ENCODE peak calls at places on chromosomes 6 and 20, in seven cellular contexts. Y is cardiac fibroblast; H is stimulated activated CD4-positive, alpha-beta T cell treated with anti-CD3 and anti-CD28 coated beads, Interleukin-2, amount 100 ng/mL, for 24 hours; L is IMR-90; R is activated T-helper 1 cell treated with Interleukin-2 at 50 U/mL for 16 hours; I is lung; G is H7. N is an unnamed sample.

GRCh38 chr6:68689910-68690309 is 54.8 kb downstream of the ADGRB3 start:
- DNase-seq in Y (no peak), H (no peak), L (no peak), R (no peak), I (no peak), G (no peak), N (no peak)

GRCh38 chr6:39496951-39497350 is 174.4 kb upstream of the KCNK16 start:
- DNase-seq in Y (peak; percentile 88), H (no peak), L (no peak), R (no peak), I (peak; percentile 29), G (no peak), N (no peak)

GRCh38 chr6:41672016-41672415 is 33.7 kb downstream of the MDFI start:
- DNase-seq in Y (no peak), H (no peak), L (no peak), R (no peak), I (no peak), G (no peak), N (no peak)

GRCh38 chr20:18190466-18191233 is 53.0 kb downstream of the KAT14 start:
- DNase-seq in Y (no peak), H (no peak), L (no peak), R (no peak), I (no peak), G (peak; percentile 73), N (no peak)

GRCh38 chr20:51508780-51509179 is 33.7 kb downstream of the NFATC2 start:
- DNase-seq in Y (no peak), H (no peak), L (no peak), R (no peak), I (no peak), G (no peak), N (no peak)

GRCh38 chr20:33827629-33828325 is 16.6 kb downstream of the CHMP4B start:
- DNase-seq in Y (peak; percentile 21), H (no peak), L (peak; percentile 34), R (no peak), I (no peak), G (no peak), N (peak; percentile 27)

GRCh38 chr20:55415567-55416142 is 589.7 kb downstream of the CBLN4 start:
- DNase-seq in Y (peak; percentile 5), H (no peak), L (no peak), R (no peak), I (no peak), G (peak; percentile 49), N (no peak)

GRCh38 chr20:51085761-51086160 is 62.9 kb upstream of the KCNG1 start:
- DNase-seq in Y (no peak), H (no peak), L (no peak), R (no peak), I (no peak), G (no peak), N (no peak)

GRCh38 chr20:6231551-6231950 is 108.7 kb upstream of the FERMT1 start:
- DNase-seq in Y (peak; percentile 38), H (no peak), L (peak; percentile 2), R (no peak), I (no peak), G (no peak), N (no peak)

GRCh38 chr20:54250691-54251090 is 42.8 kb downstream of the PFDN4 start:
- DNase-seq in Y (no peak), H (no peak), L (no peak), R (no peak), I (no peak), G (no peak), N (no peak)

GRCh38 chr20:14986656-14987055 is 649.2 kb upstream of the FLRT3 start:
- DNase-seq in Y (no peak), H (no peak), L (no peak), R (no peak), I (no peak), G (no peak), N (no peak)

GRCh38 chr20:46767127-46767761 is 57.8 kb downstream of the SLC2A10 start:
- DNase-seq in Y (peak; percentile 33), H (peak; percentile 26), L (peak; percentile 36), R (no peak), I (no peak), G (peak; percentile 83), N (peak; percentile 60)

GRCh38 chr6:97293198-97293696 is 10.2 kb upstream of the MMS22L start:
- DNase-seq in Y (no peak), H (no peak), L (peak; percentile 15), R (no peak), I (no peak), G (no peak), N (no peak)

GRCh38 chr20:63223121-63223825 is 7.3 kb upstream of the YTHDF1 start:
- DNase-seq in Y (peak; percentile 48), H (peak; percentile 53), L (peak; percentile 30), R (no peak), I (no peak), G (peak; percentile 85), N (peak; percentile 42)

GRCh38 chr6:162032620-162033019 is 694.9 kb downstream of the PRKN start:
- DNase-seq in Y (peak; percentile 50), H (no peak), L (no peak), R (no peak), I (no peak), G (no peak), N (no peak)

GRCh38 chr20:18849131-18849530 is 35.5 kb downstream of the SCP2D1 start:
- DNase-seq in Y (no peak), H (no peak), L (no peak), R (no peak), I (no peak), G (no peak), N (peak; percentile 98)

N was measured in NCI-H524.